ENCODE peak calls at places on chromosomes 7 and 10, in four cellular contexts. T is mesendoderm, N is IMR-90, E is H1. K is an unnamed sample.

GRCh38 chr10:44706745-44707144 is 204.4 kb upstream of the TMEM72 start:
- DNase-seq in T (no peak), N (peak), E (no peak), K (no peak)

GRCh38 chr10:102615361-102615760 is 28.9 kb upstream of the TRIM8 start:
- DNase-seq in T (peak), N (no peak), E (peak), K (peak)

GRCh38 chr7:115350764-115351163 is 428.9 kb downstream of the MDFIC start:
- DNase-seq in T (no peak), N (peak), E (no peak), K (no peak)

GRCh38 chr7:128872394-128872824 is 9.8 kb downstream of the ATP6V1F start:
- DNase-seq in T (peak), N (no peak), E (peak), K (peak)

GRCh38 chr10:133378251-133379096 is 588 bp upstream of the PAOX start:
- DNase-seq in T (peak), N (peak), E (peak), K (peak)

GRCh38 chr7:14336256-14336655 is 346.8 kb upstream of the ETV1 start:
- DNase-seq in T (no peak), N (peak), E (no peak), K (no peak)

GRCh38 chr7:158531661-158532060 is 56.0 kb downstream of the PTPRN2 start:
- DNase-seq in T (no peak), N (no peak), E (no peak), K (no peak)

GRCh38 chr7:69878015-69878414 is 279.7 kb downstream of the AUTS2 start:
- DNase-seq in T (no peak), N (no peak), E (no peak), K (no peak)

GRCh38 chr10:128268015-128268722 is 141.9 kb upstream of the MKI67 start:
- DNase-seq in T (peak), N (no peak), E (peak), K (peak)

GRCh38 chr7:127835679-127836078 is 183.7 kb downstream of the SND1 start:
- DNase-seq in T (no peak), N (no peak), E (no peak), K (no peak)

GRCh38 chr7:41051525-41051924 is 651.4 kb downstream of the INHBA start:
- DNase-seq in T (no peak), N (no peak), E (peak), K (no peak)

GRCh38 chr10:1301138-1301537 is 245.0 kb downstream of the WDR37 start:
- DNase-seq in T (no peak), N (no peak), E (no peak), K (no peak)

GRCh38 chr10:121294630-121295029 is 303.6 kb downstream of the FGFR2 start:
- DNase-seq in T (no peak), N (no peak), E (no peak), K (no peak)

GRCh38 chr10:104582604-104582951 is 58.5 kb upstream of the SORCS3 start:
- DNase-seq in T (peak), N (no peak), E (no peak), K (no peak)

DNA sequence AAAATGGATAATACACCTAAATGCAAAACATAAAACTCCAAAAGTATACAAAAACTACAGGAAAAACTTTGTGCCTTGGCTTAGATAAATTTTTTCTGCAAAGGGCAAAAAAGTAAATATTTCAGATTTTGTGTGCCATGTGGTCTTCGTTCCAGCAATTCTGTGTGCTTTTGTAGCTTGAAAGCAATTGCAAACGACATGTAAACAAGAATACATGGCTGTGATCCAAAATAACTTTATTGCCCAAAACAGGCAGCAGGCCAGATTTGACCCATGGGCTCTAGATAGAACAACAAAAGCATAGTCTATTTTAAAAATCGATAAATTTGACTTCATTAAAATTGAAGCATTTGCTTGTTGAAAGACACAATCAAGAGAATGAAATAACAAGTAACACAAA is 336.7 kb downstream of the HPSE2 start:
- DNase-seq in T (no peak), N (no peak), E (no peak), K (no peak)
- H3K56ac ChIP-seq in T (no peak), N (no peak), E (no peak), K (no peak)

GRCh38 chr10:24551161-24551560 is 172.5 kb downstream of the ARHGAP21 start:
- DNase-seq in T (no peak), N (no peak), E (no peak), K (no peak)

GRCh38 chr10:24556137-24556536 is 167.6 kb downstream of the ARHGAP21 start:
- DNase-seq in T (no peak), N (no peak), E (no peak), K (no peak)

GRCh38 chr10:24553051-24553612 is 170.6 kb downstream of the ARHGAP21 start:
- DNase-seq in T (no peak), N (no peak), E (no peak), K (no peak)

GRCh38 chr10:24552346-24553016 is 171.2 kb downstream of the ARHGAP21 start:
- DNase-seq in T (peak), N (no peak), E (peak), K (peak)

DNA sequence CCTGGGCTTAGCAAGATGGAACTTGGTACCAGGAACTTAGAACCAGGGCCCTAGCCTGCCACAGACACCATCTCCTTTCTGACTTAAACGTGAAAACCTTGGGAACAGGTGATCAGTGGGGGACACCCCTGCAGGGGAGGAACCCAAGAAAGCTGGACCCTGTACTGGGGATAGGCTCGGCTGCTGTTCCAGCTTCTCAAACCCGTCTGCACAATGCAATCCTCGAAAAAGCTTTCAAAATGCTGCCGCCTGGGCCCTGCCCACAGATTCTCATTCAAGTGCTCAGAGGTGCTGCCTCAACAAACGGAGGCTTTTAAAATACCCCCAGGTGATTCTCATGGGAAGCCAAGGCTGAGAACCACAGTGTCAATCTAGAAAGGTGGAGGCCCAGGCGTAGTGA is 169.7 kb downstream of the ARHGAP21 start:
- DNase-seq in T (no peak), N (no peak), E (no peak), K (no peak)
- H3K56ac ChIP-seq in T (no peak), N (no peak), E (no peak), K (no peak)

GRCh38 chr7:594920-595620 is 75.4 kb upstream of the PDGFA start:
- DNase-seq in T (no peak), N (no peak), E (no peak), K (no peak)
- H3K56ac ChIP-seq in T (no peak), N (no peak), E (no peak), K (no peak)

GRCh38 chr10:36171546-36171945 is 529.5 kb upstream of the FZD8 start:
- DNase-seq in T (peak), N (no peak), E (no peak), K (no peak)

GRCh38 chr10:36173364-36173763 is 531.3 kb upstream of the FZD8 start:
- DNase-seq in T (no peak), N (no peak), E (no peak), K (no peak)

GRCh38 chr10:36170943-36171501 is 528.9 kb upstream of the FZD8 start:
- DNase-seq in T (no peak), N (no peak), E (no peak), K (no peak)

GRCh38 chr10:36172054-36172531 is 530.0 kb upstream of the FZD8 start:
- DNase-seq in T (no peak), N (peak), E (no peak), K (no peak)

GRCh38 chr10:36172574-36172973 is 530.5 kb upstream of the FZD8 start:
- DNase-seq in T (no peak), N (peak), E (no peak), K (no peak)
- H3K56ac ChIP-seq in T (peak), N (peak), E (no peak), K (no peak)

DNA sequence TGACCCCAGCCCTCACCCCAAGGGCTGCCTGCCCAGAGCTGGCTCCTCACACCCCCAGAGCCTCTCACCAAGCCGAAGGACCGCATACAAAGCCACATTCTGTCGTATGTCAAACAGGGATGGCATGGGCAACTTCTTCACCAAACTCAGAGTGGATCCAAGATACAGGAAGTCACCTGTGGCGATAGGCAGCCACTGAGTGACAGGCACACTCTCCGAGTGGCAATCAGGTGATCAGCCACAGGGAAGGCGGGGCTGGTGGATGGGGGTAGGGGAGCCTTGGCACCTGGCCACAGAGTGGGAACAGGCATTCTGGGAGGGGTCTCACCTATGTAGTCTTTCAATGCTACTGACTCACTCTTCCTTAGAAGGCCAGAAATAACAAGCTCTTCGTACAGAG is 7.1 kb upstream of the ASB10 start:
- DNase-seq in T (no peak), N (no peak), E (no peak), K (no peak)
- H3K56ac ChIP-seq in T (no peak), N (no peak), E (no peak), K (no peak)

GRCh38 chr10:26517141-26517890 is 79.2 kb downstream of the APBB1IP start:
- DNase-seq in T (peak), N (peak), E (no peak), K (no peak)

GRCh38 chr10:26516540-26517101 is 78.5 kb downstream of the APBB1IP start:
- DNase-seq in T (peak), N (no peak), E (peak), K (peak)

GRCh38 chr10:26508016-26508415 is 69.9 kb downstream of the APBB1IP start:
- DNase-seq in T (no peak), N (no peak), E (no peak), K (no peak)

GRCh38 chr10:26509311-26509710 is 71.2 kb downstream of the APBB1IP start:
- DNase-seq in T (no peak), N (no peak), E (no peak), K (no peak)

GRCh38 chr10:26513101-26513500 is 75.0 kb downstream of the APBB1IP start:
- DNase-seq in T (no peak), N (no peak), E (no peak), K (no peak)
- H3K56ac ChIP-seq in T (no peak), N (no peak), E (no peak), K (no peak)

DNA sequence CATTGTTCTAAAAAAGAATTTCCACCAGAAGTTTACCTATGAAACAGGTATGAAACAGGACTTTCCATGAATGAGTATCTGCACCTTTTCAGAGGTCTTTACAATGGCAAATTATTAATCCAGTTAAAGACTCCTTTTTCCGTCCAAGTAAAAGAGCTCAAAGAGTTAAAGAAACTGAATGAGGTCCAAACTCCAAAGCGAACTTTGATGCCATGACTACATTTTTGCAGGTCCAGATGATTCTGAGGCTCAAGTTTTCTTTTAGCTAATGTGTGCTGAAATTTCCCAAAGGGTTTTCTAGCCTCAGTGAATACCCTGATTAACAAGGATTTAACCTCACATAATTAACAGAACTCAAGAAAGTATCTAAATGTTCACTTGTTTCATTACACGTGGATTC is 9.8 kb downstream of the CUBN start:
- DNase-seq in T (no peak), N (no peak), E (no peak), K (no peak)
- H3K56ac ChIP-seq in T (no peak), N (no peak), E (no peak), K (no peak)